ENCODE peak calls at places on chromosomes 3 and 15, in eight cellular contexts. F is right atrium auricular region, J is pancreas, W is upper lobe of right lung, M is tibial nerve, X is IMR-90, T is Peyer's patch, V is AG04450. S is an unnamed sample. For H3K9me3, the result is how much of the 10 kb centered on the place peaks cover.

GRCh38 chr3:128194843-128195242 is 41.6 kb downstream of the EEFSEC start:
- DNase-seq in F (no peak), J (no peak), W (no peak), M (no peak), X (no peak), T (no peak), V (no peak), S (peak)

GRCh38 chr3:109927161-109927560 is 589.8 kb upstream of the DPPA4 start:
- DNase-seq in F (no peak), J (no peak), W (no peak), M (no peak), X (peak), T (no peak), V (peak), S (no peak)

GRCh38 chr3:124429129-124429815 is 301.0 kb upstream of the UMPS start:
- DNase-seq in F (no peak), J (no peak), W (no peak), M (no peak), X (peak), T (no peak), V (no peak), S (no peak)

GRCh38 chr3:52444860-52445793 is at the start of gene SEMA3G:
- DNase-seq in F (no peak), J (peak), W (peak), M (peak), X (peak), T (peak), V (no peak), S (peak)

GRCh38 chr3:152202976-152203626 is 65.6 kb upstream of the MBNL1 start:
- DNase-seq in F (no peak), J (no peak), W (no peak), M (no peak), X (no peak), T (peak), V (no peak), S (no peak)

GRCh38 chr15:95327661-95328060 is 1002.8 kb upstream of the NR2F2 start:
- DNase-seq in F (no peak), J (no peak), W (no peak), M (no peak), X (no peak), T (no peak), V (no peak), S (no peak)

GRCh38 chr15:69956417-69956816 is 141.3 kb downstream of the TLE3 start:
- DNase-seq in F (no peak), J (no peak), W (no peak), M (no peak), X (no peak), T (no peak), V (no peak), S (no peak)

GRCh38 chr15:84638103-84638502 is 16.0 kb downstream of the WDR73 start:
- DNase-seq in F (no peak), J (no peak), W (no peak), M (no peak), X (peak), T (no peak), V (no peak), S (no peak)

GRCh38 chr3:152399374-152399773 is 130.6 kb downstream of the MBNL1 start:
- DNase-seq in F (no peak), J (no peak), W (no peak), M (no peak), X (peak), T (no peak), V (no peak), S (no peak)

GRCh38 chr3:59313365-59313764 is 263.5 kb upstream of the CFAP20DC start:
- DNase-seq in F (peak), J (peak), W (peak), M (no peak), X (peak), T (no peak), V (no peak), S (peak)

GRCh38 chr3:61936344-61936937 is 375.1 kb downstream of the PTPRG start:
- DNase-seq in F (no peak), J (no peak), W (no peak), M (no peak), X (peak), T (peak), V (no peak), S (no peak)

GRCh38 chr15:41927516-41927915 is 33.7 kb upstream of the SPTBN5 start:
- DNase-seq in F (no peak), J (no peak), W (peak), M (no peak), X (no peak), T (no peak), V (no peak), S (no peak)

GRCh38 chr3:3353153-3353552 is 173.7 kb upstream of the CRBN start:
- DNase-seq in F (no peak), J (no peak), W (no peak), M (no peak), X (no peak), T (no peak), V (no peak), S (no peak)

GRCh38 chr15:52730163-52730562 is 51.0 kb upstream of the ATOSA start:
- DNase-seq in F (no peak), J (no peak), W (no peak), M (no peak), X (peak), T (peak), V (no peak), S (no peak)

GRCh38 chr15:83398591-83398990 is 48.5 kb upstream of the SH3GL3 start:
- DNase-seq in F (no peak), J (no peak), W (no peak), M (no peak), X (peak), T (no peak), V (no peak), S (no peak)

GRCh38 chr3:129038121-129038855 is 22.3 kb upstream of the GP9 start:
- DNase-seq in F (no peak), J (no peak), W (no peak), M (no peak), X (no peak), T (no peak), V (no peak), S (no peak)

GRCh38 chr3:58175429-58176184 is 35.2 kb downstream of the DNASE1L3 start:
- DNase-seq in F (no peak), J (peak), W (no peak), M (no peak), X (peak), T (peak), V (no peak), S (no peak)

GRCh38 chr3:107216711-107217110 is 160.5 kb upstream of the CCDC54 start:
- DNase-seq in F (no peak), J (no peak), W (no peak), M (no peak), X (peak), T (no peak), V (no peak), S (no peak)

GRCh38 chr3:52437326-52438103 is 7.4 kb downstream of the SEMA3G start:
- DNase-seq in F (no peak), J (peak), W (peak), M (no peak), X (no peak), T (peak), V (no peak), S (no peak)

GRCh38 chr3:17473761-17474160 is 268.7 kb downstream of the TBC1D5 start:
- DNase-seq in F (no peak), J (no peak), W (no peak), M (no peak), X (peak), T (no peak), V (no peak), S (no peak)

GRCh38 chr15:46365612-46366011 is 730.8 kb downstream of the SQOR start:
- DNase-seq in F (no peak), J (no peak), W (no peak), M (no peak), X (no peak), T (no peak), V (no peak), S (peak)

GRCh38 chr15:60729850-60730458 is 251.0 kb upstream of the ICE2 start:
- DNase-seq in F (no peak), J (no peak), W (no peak), M (no peak), X (no peak), T (no peak), V (no peak), S (no peak)

GRCh38 chr3:172313671-172314070 is 134.6 kb downstream of the GHSR start:
- DNase-seq in F (no peak), J (no peak), W (no peak), M (no peak), X (peak), T (no peak), V (no peak), S (no peak)

GRCh38 chr3:139121513-139122220 is 77.0 kb upstream of the PRR23C start:
- DNase-seq in F (peak), J (no peak), W (no peak), M (no peak), X (peak), T (peak), V (no peak), S (no peak)

GRCh38 chr3:36792342-36792741 is 28.0 kb upstream of the DCLK3 start:
- DNase-seq in F (no peak), J (no peak), W (no peak), M (no peak), X (peak), T (no peak), V (peak), S (no peak)

GRCh38 chr3:69542265-69543079 is 156.6 kb upstream of the FRMD4B start:
- DNase-seq in F (no peak), J (peak), W (peak), M (no peak), X (no peak), T (no peak), V (no peak), S (peak)

GRCh38 chr15:71333839-71334238 is 218.6 kb downstream of the THSD4 start:
- DNase-seq in F (no peak), J (no peak), W (no peak), M (no peak), X (peak), T (no peak), V (peak), S (no peak)

GRCh38 chr3:184325715-184326114 is 11.3 kb downstream of the EIF4G1 start:
- DNase-seq in F (no peak), J (no peak), W (no peak), M (no peak), X (no peak), T (no peak), V (no peak), S (no peak)

GRCh38 chr3:161927131-161927530 is 430.5 kb downstream of the OTOL1 start:
- DNase-seq in F (no peak), J (no peak), W (no peak), M (no peak), X (no peak), T (no peak), V (no peak), S (no peak)

GRCh38 chr15:58926823-58927222 is 6.7 kb downstream of the SLTM start:
- DNase-seq in F (no peak), J (no peak), W (no peak), M (no peak), X (no peak), T (no peak), V (no peak), S (no peak)

GRCh38 chr3:69107841-69108240 is 14.6 kb downstream of the LMOD3 start:
- DNase-seq in F (no peak), J (no peak), W (no peak), M (no peak), X (no peak), T (no peak), V (no peak), S (no peak)

GRCh38 chr3:151439652-151440125 is 21.2 kb downstream of the IGSF10 start:
- DNase-seq in F (no peak), J (no peak), W (no peak), M (no peak), X (peak), T (no peak), V (peak), S (no peak)

GRCh38 chr3:133439563-133439962 is 39.7 kb downstream of the BFSP2 start:
- DNase-seq in F (no peak), J (no peak), W (no peak), M (no peak), X (no peak), T (no peak), V (no peak), S (no peak)

GRCh38 chr15:89442671-89443307 is 53.6 kb downstream of the RHCG start:
- DNase-seq in F (no peak), J (peak), W (peak), M (no peak), X (peak), T (peak), V (no peak), S (no peak)

GRCh38 chr15:83207622-83208356 is at the start of gene HDGFL3:
- DNase-seq in F (no peak), J (peak), W (peak), M (peak), X (peak), T (peak), V (no peak), S (peak)

GRCh38 chr3:93861021-93861420 is 112.7 kb downstream of the PROS1 start:
- DNase-seq in F (no peak), J (no peak), W (no peak), M (no peak), X (no peak), T (no peak), V (no peak), S (no peak)
- H3K9me3 ChIP-seq in F (under half), J (under half), W (under half), M (under half), X (under half), T (under half), V (under half), S (under half)

GRCh38 chr3:362939-363338 is 166.4 kb downstream of the CHL1 start:
- DNase-seq in F (no peak), J (no peak), W (no peak), M (no peak), X (no peak), T (no peak), V (no peak), S (no peak)
- H3K9me3 ChIP-seq in F (under half), J (under half), W (under half), M (under half), X (under half), T (under half), V (under half), S (under half)

GRCh38 chr3:165984589-165984988 is 147.4 kb upstream of the BCHE start:
- DNase-seq in F (no peak), J (no peak), W (no peak), M (no peak), X (no peak), T (no peak), V (no peak), S (no peak)
- H3K9me3 ChIP-seq in F (under half), J (under half), W (under half), M (under half), X (under half), T (under half), V (under half), S (under half)

GRCh38 chr15:25235391-25235790 is 203.4 kb downstream of the UBE3A start:
- DNase-seq in F (no peak), J (peak), W (no peak), M (no peak), X (no peak), T (no peak), V (no peak), S (no peak)
- H3K9me3 ChIP-seq in F (under half), J (under half), W (under half), M (under half), X (half or more), T (under half), V (half or more), S (under half)

GRCh38 chr3:67384790-67385397 is 269.5 kb downstream of the SUCLG2 start:
- DNase-seq in F (no peak), J (peak), W (no peak), M (no peak), X (peak), T (peak), V (peak), S (no peak)
- H3K9me3 ChIP-seq in F (under half), J (under half), W (under half), M (under half), X (under half), T (under half), V (under half), S (under half)

GRCh38 chr15:56953790-56954189 is 35.3 kb downstream of the TCF12 start:
- DNase-seq in F (no peak), J (no peak), W (no peak), M (no peak), X (no peak), T (no peak), V (no peak), S (no peak)
- H3K9me3 ChIP-seq in F (under half), J (under half), W (under half), M (under half), X (under half), T (under half), V (under half), S (under half)

DNA sequence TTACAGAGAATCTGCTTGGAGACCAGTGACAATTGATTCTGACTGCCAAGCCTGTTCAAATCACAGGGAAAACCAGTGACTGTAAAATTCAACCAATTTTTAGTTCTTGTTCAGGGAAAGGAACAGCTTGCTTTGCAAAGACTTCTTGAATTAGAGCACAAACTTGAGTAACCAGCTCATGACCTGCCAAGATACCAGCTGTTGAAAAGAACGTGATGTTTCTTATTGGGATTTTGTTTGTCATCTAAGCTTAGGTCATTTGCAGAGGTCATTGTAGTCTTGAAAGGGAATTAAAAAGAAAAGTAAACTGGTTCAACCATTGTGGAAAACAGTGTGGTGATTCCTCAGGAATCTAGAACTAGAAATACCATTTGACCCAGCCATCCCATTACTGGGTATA is 428.2 kb downstream of the GRM7 start:
- DNase-seq in F (no peak), J (no peak), W (no peak), M (no peak), X (no peak), T (no peak), V (no peak), S (no peak)
- H3K9me3 ChIP-seq in F (under half), J (under half), W (under half), M (under half), X (under half), T (under half), V (under half), S (under half)

DNA sequence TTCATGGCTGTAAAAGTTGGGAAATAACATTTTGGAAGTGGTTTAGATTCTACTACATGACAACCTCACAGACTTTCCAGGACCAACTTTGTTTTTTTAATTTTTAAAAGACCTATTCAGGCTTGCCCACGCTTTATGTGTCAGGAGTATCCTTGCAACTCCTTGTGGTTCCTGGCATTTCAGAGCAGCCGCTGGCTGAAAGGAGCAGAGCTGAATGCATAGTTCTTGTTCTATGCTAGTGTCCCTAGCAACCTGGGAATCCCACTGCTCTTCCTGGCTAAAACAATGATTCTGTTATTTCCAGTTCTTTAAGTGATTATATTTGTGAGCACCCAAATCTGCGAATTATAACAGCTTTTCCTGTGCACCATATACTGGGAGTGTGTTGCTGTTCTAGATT is 34.9 kb downstream of the CP start:
- DNase-seq in F (no peak), J (no peak), W (no peak), M (no peak), X (no peak), T (no peak), V (no peak), S (no peak)
- H3K9me3 ChIP-seq in F (under half), J (under half), W (under half), M (under half), X (under half), T (under half), V (under half), S (under half)

GRCh38 chr3:44687898-44688297 is 24.6 kb upstream of the ZNF502 start:
- DNase-seq in F (no peak), J (no peak), W (no peak), M (no peak), X (no peak), T (no peak), V (no peak), S (no peak)
- H3K9me3 ChIP-seq in F (under half), J (under half), W (under half), M (under half), X (under half), T (under half), V (under half), S (under half)

GRCh38 chr3:33437556-33438283 is 2.5 kb downstream of the UBP1 start:
- DNase-seq in F (no peak), J (no peak), W (no peak), M (no peak), X (peak), T (no peak), V (no peak), S (peak)
- H3K9me3 ChIP-seq in F (under half), J (under half), W (under half), M (under half), X (under half), T (under half), V (under half), S (under half)

S was measured in left ventricle myocardium inferior.